ENCODE peak calls at places on chromosomes 11 and 22, in ten cellular contexts. One of them, this sample, is unnamed.

GRCh38 chr11:14973621-14974020 is 1.5 kb upstream of the CALCA start:
- DNase-seq in NCI-H2081: no peak
- DNase-seq in nucleus accumbens: no peak
- DNase-seq in activated CD4-positive, alpha-beta T cell treated with anti-CD3 and anti-CD28 coated beads, Interleukin-2, amount 50 U/mL, for 24 hours: peak
- DNase-seq in neural progenitor cell: peak
- DNase-seq in HTR-8/SVneo: no peak
- DNase-seq in Right ventricle myocardium superior: no peak
- DNase-seq in T follicular helper cell: no peak
- DNase-seq in COR-L47: no peak
- DNase-seq in GM04504: no peak
- DNase-seq in this sample: peak

GRCh38 chr11:74809820-74810219 is 61.2 kb downstream of the RNF169 start:
- DNase-seq in NCI-H2081: no peak
- DNase-seq in nucleus accumbens: no peak
- DNase-seq in activated CD4-positive, alpha-beta T cell treated with anti-CD3 and anti-CD28 coated beads, Interleukin-2, amount 50 U/mL, for 24 hours: no peak
- DNase-seq in neural progenitor cell: no peak
- DNase-seq in HTR-8/SVneo: no peak
- DNase-seq in Right ventricle myocardium superior: no peak
- DNase-seq in T follicular helper cell: no peak
- DNase-seq in COR-L47: no peak
- DNase-seq in GM04504: no peak
- DNase-seq in this sample: no peak

GRCh38 chr11:68313574-68314202 is 1.3 kb downstream of the LRP5 start:
- DNase-seq in NCI-H2081: peak
- DNase-seq in nucleus accumbens: no peak
- DNase-seq in activated CD4-positive, alpha-beta T cell treated with anti-CD3 and anti-CD28 coated beads, Interleukin-2, amount 50 U/mL, for 24 hours: no peak
- DNase-seq in neural progenitor cell: peak
- DNase-seq in HTR-8/SVneo: no peak
- DNase-seq in Right ventricle myocardium superior: peak
- DNase-seq in T follicular helper cell: no peak
- DNase-seq in COR-L47: no peak
- DNase-seq in GM04504: no peak
- DNase-seq in this sample: no peak

GRCh38 chr11:76670475-76671235 is at the start of gene LRRC32:
- DNase-seq in NCI-H2081: no peak
- DNase-seq in nucleus accumbens: peak
- DNase-seq in activated CD4-positive, alpha-beta T cell treated with anti-CD3 and anti-CD28 coated beads, Interleukin-2, amount 50 U/mL, for 24 hours: no peak
- DNase-seq in neural progenitor cell: peak
- DNase-seq in HTR-8/SVneo: no peak
- DNase-seq in Right ventricle myocardium superior: peak
- DNase-seq in T follicular helper cell: no peak
- DNase-seq in COR-L47: no peak
- DNase-seq in GM04504: no peak
- DNase-seq in this sample: peak

GRCh38 chr11:76365038-76365679 is 15.8 kb downstream of the THAP12 start:
- DNase-seq in NCI-H2081: no peak
- DNase-seq in nucleus accumbens: no peak
- DNase-seq in activated CD4-positive, alpha-beta T cell treated with anti-CD3 and anti-CD28 coated beads, Interleukin-2, amount 50 U/mL, for 24 hours: no peak
- DNase-seq in neural progenitor cell: no peak
- DNase-seq in HTR-8/SVneo: no peak
- DNase-seq in Right ventricle myocardium superior: no peak
- DNase-seq in T follicular helper cell: no peak
- DNase-seq in COR-L47: no peak
- DNase-seq in GM04504: no peak
- DNase-seq in this sample: no peak

GRCh38 chr11:67240575-67241389 is 25.5 kb upstream of the GRK2 start:
- DNase-seq in NCI-H2081: peak
- DNase-seq in nucleus accumbens: peak
- DNase-seq in activated CD4-positive, alpha-beta T cell treated with anti-CD3 and anti-CD28 coated beads, Interleukin-2, amount 50 U/mL, for 24 hours: peak
- DNase-seq in neural progenitor cell: peak
- DNase-seq in HTR-8/SVneo: peak
- DNase-seq in Right ventricle myocardium superior: peak
- DNase-seq in T follicular helper cell: peak
- DNase-seq in COR-L47: no peak
- DNase-seq in GM04504: peak
- DNase-seq in this sample: no peak

GRCh38 chr11:84993386-84993785 is 633.8 kb downstream of the DLG2 start:
- DNase-seq in NCI-H2081: no peak
- DNase-seq in nucleus accumbens: no peak
- DNase-seq in activated CD4-positive, alpha-beta T cell treated with anti-CD3 and anti-CD28 coated beads, Interleukin-2, amount 50 U/mL, for 24 hours: no peak
- DNase-seq in neural progenitor cell: peak
- DNase-seq in HTR-8/SVneo: no peak
- DNase-seq in Right ventricle myocardium superior: no peak
- DNase-seq in T follicular helper cell: no peak
- DNase-seq in COR-L47: peak
- DNase-seq in GM04504: no peak
- DNase-seq in this sample: peak

GRCh38 chr11:119470316-119471266 is 47.6 kb upstream of the THY1 start:
- DNase-seq in NCI-H2081: no peak
- DNase-seq in nucleus accumbens: no peak
- DNase-seq in activated CD4-positive, alpha-beta T cell treated with anti-CD3 and anti-CD28 coated beads, Interleukin-2, amount 50 U/mL, for 24 hours: no peak
- DNase-seq in neural progenitor cell: no peak
- DNase-seq in HTR-8/SVneo: no peak
- DNase-seq in Right ventricle myocardium superior: no peak
- DNase-seq in T follicular helper cell: no peak
- DNase-seq in COR-L47: no peak
- DNase-seq in GM04504: peak
- DNase-seq in this sample: peak

GRCh38 chr22:28628766-28629165 is 50.9 kb downstream of the TTC28 start:
- DNase-seq in NCI-H2081: no peak
- DNase-seq in nucleus accumbens: no peak
- DNase-seq in activated CD4-positive, alpha-beta T cell treated with anti-CD3 and anti-CD28 coated beads, Interleukin-2, amount 50 U/mL, for 24 hours: no peak
- DNase-seq in neural progenitor cell: no peak
- DNase-seq in HTR-8/SVneo: no peak
- DNase-seq in Right ventricle myocardium superior: no peak
- DNase-seq in T follicular helper cell: no peak
- DNase-seq in COR-L47: no peak
- DNase-seq in GM04504: no peak
- DNase-seq in this sample: no peak

GRCh38 chr11:125110996-125111340 is 458 bp downstream of the TMEM218 start:
- DNase-seq in NCI-H2081: peak
- DNase-seq in nucleus accumbens: no peak
- DNase-seq in activated CD4-positive, alpha-beta T cell treated with anti-CD3 and anti-CD28 coated beads, Interleukin-2, amount 50 U/mL, for 24 hours: no peak
- DNase-seq in neural progenitor cell: no peak
- DNase-seq in HTR-8/SVneo: no peak
- DNase-seq in Right ventricle myocardium superior: no peak
- DNase-seq in T follicular helper cell: no peak
- DNase-seq in COR-L47: no peak
- DNase-seq in GM04504: no peak
- DNase-seq in this sample: no peak

This sample was measured in H1.